ENCODE peak calls at places on chromosome 1, in eight cellular contexts. S is NCI-H2171 treated with DMSO at 0.1 percent for 48 hours, D is amniotic stem cell, X is AG04450, G is kidney glomerular epithelial cell, K is stomach, U is lower lobe of right lung, N is EL. H is an unnamed sample.

GRCh38 chr1:66733348-66734017 is 18.8 kb upstream of the DYNLT5 start:
- DNase-seq in S (peak; percentile 8), K (no peak), U (no peak), N (peak; percentile 40), D (no peak), G (no peak), X (no peak), H (peak; percentile 4)

GRCh38 chr1:17403081-17403480 is 31.1 kb downstream of the PADI6 start:
- DNase-seq in S (no peak), N (peak; percentile 15), G (no peak), U (no peak), K (no peak), D (no peak), X (no peak), H (no peak)

GRCh38 chr1:167305705-167306277 is 85.1 kb downstream of the POU2F1 start:
- DNase-seq in U (no peak), N (no peak), K (no peak), S (no peak), G (no peak), X (no peak), D (no peak), H (no peak)

GRCh38 chr1:12615916-12616708 is 1.9 kb downstream of the DHRS3 start:
- DNase-seq in N (peak; percentile 61), S (no peak), G (peak; percentile 41), U (peak; percentile 74), D (no peak), X (no peak), K (peak; percentile 85), H (no peak)

GRCh38 chr1:116956378-116956777 is 45.2 kb upstream of the CD101 start:
- DNase-seq in U (no peak), G (no peak), S (peak; percentile 90), D (no peak), K (no peak), X (no peak), N (no peak), H (no peak)

GRCh38 chr1:209618756-209619420 is 33.3 kb downstream of the LAMB3 start:
- DNase-seq in U (no peak), K (no peak), D (no peak), G (no peak), S (no peak), X (no peak), N (peak; percentile 14), H (no peak)

GRCh38 chr1:207926984-207927383 is 16.1 kb upstream of the CD34 start:
- DNase-seq in X (no peak), S (no peak), N (no peak), G (no peak), K (no peak), U (no peak), D (no peak), H (no peak)

GRCh38 chr1:90835661-90836344 is 118.7 kb upstream of the BARHL2 start:
- DNase-seq in D (no peak), X (no peak), N (no peak), S (no peak), G (no peak), U (no peak), K (no peak), H (no peak)

GRCh38 chr1:87203890-87204289 is 124.8 kb upstream of the LMO4 start:
- DNase-seq in S (no peak), D (no peak), U (no peak), K (no peak), G (no peak), N (peak; percentile 57), X (no peak), H (no peak)

GRCh38 chr1:32448773-32449456 is 16.0 kb upstream of the ZBTB8B start:
- DNase-seq in S (no peak), K (no peak), X (no peak), G (no peak), N (peak; percentile 37), D (no peak), U (no peak), H (no peak)

GRCh38 chr1:161840363-161840762 is 74.2 kb downstream of the ATF6 start:
- DNase-seq in X (no peak), U (no peak), K (no peak), N (no peak), G (no peak), S (no peak), D (no peak), H (no peak)

GRCh38 chr1:223425550-223425949 is 32.3 kb downstream of the CCDC185 start:
- DNase-seq in U (no peak), N (peak; percentile 1), D (no peak), S (no peak), X (no peak), G (no peak), K (no peak), H (no peak)

GRCh38 chr1:52041551-52042185 is 8.1 kb upstream of the KTI12 start:
- DNase-seq in G (no peak), N (no peak), D (no peak), K (no peak), U (no peak), S (no peak), X (no peak), H (no peak)

H was measured in astrocyte of the cerebellum.